ENCODE peak calls at places on chromosomes 3 and 15, in eight cellular contexts. L, Y, O, I, Q, K, R and H are unnamed samples.

GRCh38 chr15:83285979-83286553 is 1.6 kb upstream of the BNC1 start:
- DNase-seq in L (no peak), Y (no peak), O (no peak), I (no peak), Q (no peak), K (no peak), R (no peak), H (no peak)

GRCh38 chr3:79113821-79114220 is 654.0 kb downstream of the ROBO1 start:
- DNase-seq in L (no peak), Y (no peak), O (no peak), I (no peak), Q (no peak), K (no peak), R (no peak), H (no peak)

GRCh38 chr3:196023947-196024346 is 57.9 kb downstream of the TFRC start:
- DNase-seq in L (no peak), Y (no peak), O (no peak), I (no peak), Q (no peak), K (no peak), R (no peak), H (no peak)

GRCh38 chr15:73983211-73983727 is 8.8 kb downstream of the STOML1 start:
- DNase-seq in L (no peak), Y (peak; percentile 61), O (no peak), I (peak; percentile 47), Q (no peak), K (peak; percentile 83), R (no peak), H (no peak)

GRCh38 chr3:198079771-198080520 is 119.9 kb downstream of the LMLN start:
- DNase-seq in L (no peak), Y (no peak), O (no peak), I (peak; percentile 9), Q (peak; percentile 18), K (peak; percentile 42), R (no peak), H (no peak)

GRCh38 chr3:23645533-23646196 is 160.1 kb upstream of the UBE2E1 start:
- DNase-seq in L (no peak), Y (no peak), O (no peak), I (no peak), Q (no peak), K (no peak), R (no peak), H (no peak)

GRCh38 chr3:45145223-45145622 is 955 bp downstream of the CDCP1 start:
- DNase-seq in L (no peak), Y (no peak), O (no peak), I (no peak), Q (no peak), K (peak; percentile 55), R (no peak), H (no peak)

GRCh38 chr3:31980530-31981205 is 394 bp downstream of the OSBPL10 start:
- DNase-seq in L (no peak), Y (peak; percentile 36), O (peak; percentile 17), I (peak; percentile 81), Q (peak; percentile 22), K (peak; percentile 73), R (no peak), H (peak; percentile 81)

GRCh38 chr3:17070560-17070959 is 185.8 kb downstream of the PLCL2 start:
- DNase-seq in L (peak; percentile 65), Y (peak; percentile 56), O (no peak), I (peak; percentile 44), Q (no peak), K (no peak), R (peak; percentile 12), H (no peak)

GRCh38 chr3:186880392-186880791 is 37.9 kb downstream of the ADIPOQ start:
- DNase-seq in L (no peak), Y (no peak), O (no peak), I (no peak), Q (no peak), K (no peak), R (no peak), H (no peak)

GRCh38 chr3:71641669-71642068 is 58.1 kb upstream of the FOXP1 start:
- DNase-seq in L (no peak), Y (no peak), O (no peak), I (no peak), Q (no peak), K (no peak), R (no peak), H (no peak)

GRCh38 chr3:113628316-113628715 is 68.1 kb downstream of the USF3 start:
- DNase-seq in L (no peak), Y (no peak), O (no peak), I (no peak), Q (no peak), K (no peak), R (no peak), H (no peak)